ENCODE peak calls at places on chromosomes 1 and 21, in five cellular contexts. One of them, this sample, is unnamed.

GRCh38 chr1:7172804-7173203 is 387.6 kb downstream of the CAMTA1 start:
- ATAC-seq in activated CD8-positive, alpha-beta T cell treated with anti-CD3 and anti-CD28 coated beads, Interleukin-2, amount 10 ng/mL, durations not matched to agents 7 days and 5 days: no peak
- ATAC-seq in stimulated activated naive CD8-positive, alpha-beta T cell treated with anti-CD3 and anti-CD28 coated beads, Interleukin-15, Interleukin-2, amounts not matched to agents 100 U/mL and 50 U/mL, for 24 hours: no peak
- ATAC-seq in stimulated activated effector memory CD8-positive, alpha-beta T cell treated with anti-CD3 and anti-CD28 coated beads, Interleukin-12 subunit alpha, Interleukin-12 subunit beta, amount 100 ng/mL, for 72 hours: no peak
- ATAC-seq in heart right ventricle: peak
- ATAC-seq in this sample: no peak

GRCh38 chr1:229058111-229058551 is 212.8 kb upstream of the RAB4A start:
- ATAC-seq in activated CD8-positive, alpha-beta T cell treated with anti-CD3 and anti-CD28 coated beads, Interleukin-2, amount 10 ng/mL, durations not matched to agents 7 days and 5 days: peak
- ATAC-seq in stimulated activated naive CD8-positive, alpha-beta T cell treated with anti-CD3 and anti-CD28 coated beads, Interleukin-15, Interleukin-2, amounts not matched to agents 100 U/mL and 50 U/mL, for 24 hours: peak
- ATAC-seq in stimulated activated effector memory CD8-positive, alpha-beta T cell treated with anti-CD3 and anti-CD28 coated beads, Interleukin-12 subunit alpha, Interleukin-12 subunit beta, amount 100 ng/mL, for 72 hours: peak
- ATAC-seq in heart right ventricle: no peak
- ATAC-seq in this sample: peak

GRCh38 chr1:202329891-202330290 is 11.8 kb downstream of the UBE2T start:
- ATAC-seq in activated CD8-positive, alpha-beta T cell treated with anti-CD3 and anti-CD28 coated beads, Interleukin-2, amount 10 ng/mL, durations not matched to agents 7 days and 5 days: no peak
- ATAC-seq in stimulated activated naive CD8-positive, alpha-beta T cell treated with anti-CD3 and anti-CD28 coated beads, Interleukin-15, Interleukin-2, amounts not matched to agents 100 U/mL and 50 U/mL, for 24 hours: no peak
- ATAC-seq in stimulated activated effector memory CD8-positive, alpha-beta T cell treated with anti-CD3 and anti-CD28 coated beads, Interleukin-12 subunit alpha, Interleukin-12 subunit beta, amount 100 ng/mL, for 72 hours: no peak
- ATAC-seq in heart right ventricle: peak
- ATAC-seq in this sample: no peak

GRCh38 chr1:114702699-114703098 is 7.4 kb upstream of the AMPD1 start:
- ATAC-seq in activated CD8-positive, alpha-beta T cell treated with anti-CD3 and anti-CD28 coated beads, Interleukin-2, amount 10 ng/mL, durations not matched to agents 7 days and 5 days: no peak
- ATAC-seq in stimulated activated naive CD8-positive, alpha-beta T cell treated with anti-CD3 and anti-CD28 coated beads, Interleukin-15, Interleukin-2, amounts not matched to agents 100 U/mL and 50 U/mL, for 24 hours: no peak
- ATAC-seq in stimulated activated effector memory CD8-positive, alpha-beta T cell treated with anti-CD3 and anti-CD28 coated beads, Interleukin-12 subunit alpha, Interleukin-12 subunit beta, amount 100 ng/mL, for 72 hours: no peak
- ATAC-seq in heart right ventricle: no peak
- ATAC-seq in this sample: no peak

GRCh38 chr1:24964811-24965570 is 34.9 kb upstream of the RUNX3 start:
- ATAC-seq in activated CD8-positive, alpha-beta T cell treated with anti-CD3 and anti-CD28 coated beads, Interleukin-2, amount 10 ng/mL, durations not matched to agents 7 days and 5 days: peak
- ATAC-seq in stimulated activated naive CD8-positive, alpha-beta T cell treated with anti-CD3 and anti-CD28 coated beads, Interleukin-15, Interleukin-2, amounts not matched to agents 100 U/mL and 50 U/mL, for 24 hours: peak
- ATAC-seq in stimulated activated effector memory CD8-positive, alpha-beta T cell treated with anti-CD3 and anti-CD28 coated beads, Interleukin-12 subunit alpha, Interleukin-12 subunit beta, amount 100 ng/mL, for 72 hours: peak
- ATAC-seq in heart right ventricle: peak
- ATAC-seq in this sample: peak

GRCh38 chr1:38135621-38136414 is 89.2 kb upstream of the POU3F1 start:
- ATAC-seq in activated CD8-positive, alpha-beta T cell treated with anti-CD3 and anti-CD28 coated beads, Interleukin-2, amount 10 ng/mL, durations not matched to agents 7 days and 5 days: no peak
- ATAC-seq in stimulated activated naive CD8-positive, alpha-beta T cell treated with anti-CD3 and anti-CD28 coated beads, Interleukin-15, Interleukin-2, amounts not matched to agents 100 U/mL and 50 U/mL, for 24 hours: no peak
- ATAC-seq in stimulated activated effector memory CD8-positive, alpha-beta T cell treated with anti-CD3 and anti-CD28 coated beads, Interleukin-12 subunit alpha, Interleukin-12 subunit beta, amount 100 ng/mL, for 72 hours: no peak
- ATAC-seq in heart right ventricle: no peak
- ATAC-seq in this sample: no peak

GRCh38 chr1:105608713-105609112 is 1447.8 kb upstream of the PRMT6 start:
- ATAC-seq in activated CD8-positive, alpha-beta T cell treated with anti-CD3 and anti-CD28 coated beads, Interleukin-2, amount 10 ng/mL, durations not matched to agents 7 days and 5 days: no peak
- ATAC-seq in stimulated activated naive CD8-positive, alpha-beta T cell treated with anti-CD3 and anti-CD28 coated beads, Interleukin-15, Interleukin-2, amounts not matched to agents 100 U/mL and 50 U/mL, for 24 hours: no peak
- ATAC-seq in stimulated activated effector memory CD8-positive, alpha-beta T cell treated with anti-CD3 and anti-CD28 coated beads, Interleukin-12 subunit alpha, Interleukin-12 subunit beta, amount 100 ng/mL, for 72 hours: no peak
- ATAC-seq in heart right ventricle: no peak
- ATAC-seq in this sample: no peak

GRCh38 chr1:5125208-5125607 is 470.8 kb downstream of the AJAP1 start:
- ATAC-seq in activated CD8-positive, alpha-beta T cell treated with anti-CD3 and anti-CD28 coated beads, Interleukin-2, amount 10 ng/mL, durations not matched to agents 7 days and 5 days: no peak
- ATAC-seq in stimulated activated naive CD8-positive, alpha-beta T cell treated with anti-CD3 and anti-CD28 coated beads, Interleukin-15, Interleukin-2, amounts not matched to agents 100 U/mL and 50 U/mL, for 24 hours: no peak
- ATAC-seq in stimulated activated effector memory CD8-positive, alpha-beta T cell treated with anti-CD3 and anti-CD28 coated beads, Interleukin-12 subunit alpha, Interleukin-12 subunit beta, amount 100 ng/mL, for 72 hours: peak
- ATAC-seq in heart right ventricle: no peak
- ATAC-seq in this sample: no peak

GRCh38 chr1:165501975-165502358 is 41.8 kb upstream of the LRRC52 start:
- ATAC-seq in activated CD8-positive, alpha-beta T cell treated with anti-CD3 and anti-CD28 coated beads, Interleukin-2, amount 10 ng/mL, durations not matched to agents 7 days and 5 days: no peak
- ATAC-seq in stimulated activated naive CD8-positive, alpha-beta T cell treated with anti-CD3 and anti-CD28 coated beads, Interleukin-15, Interleukin-2, amounts not matched to agents 100 U/mL and 50 U/mL, for 24 hours: no peak
- ATAC-seq in stimulated activated effector memory CD8-positive, alpha-beta T cell treated with anti-CD3 and anti-CD28 coated beads, Interleukin-12 subunit alpha, Interleukin-12 subunit beta, amount 100 ng/mL, for 72 hours: no peak
- ATAC-seq in heart right ventricle: peak
- ATAC-seq in this sample: no peak

GRCh38 chr1:89309828-89310227 is 37.2 kb upstream of the GBP5 start:
- ATAC-seq in activated CD8-positive, alpha-beta T cell treated with anti-CD3 and anti-CD28 coated beads, Interleukin-2, amount 10 ng/mL, durations not matched to agents 7 days and 5 days: no peak
- ATAC-seq in stimulated activated naive CD8-positive, alpha-beta T cell treated with anti-CD3 and anti-CD28 coated beads, Interleukin-15, Interleukin-2, amounts not matched to agents 100 U/mL and 50 U/mL, for 24 hours: no peak
- ATAC-seq in stimulated activated effector memory CD8-positive, alpha-beta T cell treated with anti-CD3 and anti-CD28 coated beads, Interleukin-12 subunit alpha, Interleukin-12 subunit beta, amount 100 ng/mL, for 72 hours: peak
- ATAC-seq in heart right ventricle: no peak
- ATAC-seq in this sample: no peak

GRCh38 chr1:157144509-157144908 is 6.3 kb upstream of the ETV3 start:
- ATAC-seq in activated CD8-positive, alpha-beta T cell treated with anti-CD3 and anti-CD28 coated beads, Interleukin-2, amount 10 ng/mL, durations not matched to agents 7 days and 5 days: no peak
- ATAC-seq in stimulated activated naive CD8-positive, alpha-beta T cell treated with anti-CD3 and anti-CD28 coated beads, Interleukin-15, Interleukin-2, amounts not matched to agents 100 U/mL and 50 U/mL, for 24 hours: no peak
- ATAC-seq in stimulated activated effector memory CD8-positive, alpha-beta T cell treated with anti-CD3 and anti-CD28 coated beads, Interleukin-12 subunit alpha, Interleukin-12 subunit beta, amount 100 ng/mL, for 72 hours: no peak
- ATAC-seq in heart right ventricle: no peak
- ATAC-seq in this sample: no peak

GRCh38 chr21:18249542-18250152 is 5.0 kb downstream of the CHODL start:
- ATAC-seq in activated CD8-positive, alpha-beta T cell treated with anti-CD3 and anti-CD28 coated beads, Interleukin-2, amount 10 ng/mL, durations not matched to agents 7 days and 5 days: no peak
- ATAC-seq in stimulated activated naive CD8-positive, alpha-beta T cell treated with anti-CD3 and anti-CD28 coated beads, Interleukin-15, Interleukin-2, amounts not matched to agents 100 U/mL and 50 U/mL, for 24 hours: no peak
- ATAC-seq in stimulated activated effector memory CD8-positive, alpha-beta T cell treated with anti-CD3 and anti-CD28 coated beads, Interleukin-12 subunit alpha, Interleukin-12 subunit beta, amount 100 ng/mL, for 72 hours: peak
- ATAC-seq in heart right ventricle: no peak
- ATAC-seq in this sample: no peak

GRCh38 chr1:62962794-62963776 is 179.2 kb downstream of the ATG4C start:
- ATAC-seq in activated CD8-positive, alpha-beta T cell treated with anti-CD3 and anti-CD28 coated beads, Interleukin-2, amount 10 ng/mL, durations not matched to agents 7 days and 5 days: peak
- ATAC-seq in stimulated activated naive CD8-positive, alpha-beta T cell treated with anti-CD3 and anti-CD28 coated beads, Interleukin-15, Interleukin-2, amounts not matched to agents 100 U/mL and 50 U/mL, for 24 hours: peak
- ATAC-seq in stimulated activated effector memory CD8-positive, alpha-beta T cell treated with anti-CD3 and anti-CD28 coated beads, Interleukin-12 subunit alpha, Interleukin-12 subunit beta, amount 100 ng/mL, for 72 hours: peak
- ATAC-seq in heart right ventricle: peak
- ATAC-seq in this sample: no peak

GRCh38 chr1:3606779-3607702 is 4.3 kb downstream of the MEGF6 start:
- ATAC-seq in activated CD8-positive, alpha-beta T cell treated with anti-CD3 and anti-CD28 coated beads, Interleukin-2, amount 10 ng/mL, durations not matched to agents 7 days and 5 days: no peak
- ATAC-seq in stimulated activated naive CD8-positive, alpha-beta T cell treated with anti-CD3 and anti-CD28 coated beads, Interleukin-15, Interleukin-2, amounts not matched to agents 100 U/mL and 50 U/mL, for 24 hours: no peak
- ATAC-seq in stimulated activated effector memory CD8-positive, alpha-beta T cell treated with anti-CD3 and anti-CD28 coated beads, Interleukin-12 subunit alpha, Interleukin-12 subunit beta, amount 100 ng/mL, for 72 hours: no peak
- ATAC-seq in heart right ventricle: no peak
- ATAC-seq in this sample: no peak

GRCh38 chr1:64948216-64948615 is 18.1 kb downstream of the JAK1 start:
- ATAC-seq in activated CD8-positive, alpha-beta T cell treated with anti-CD3 and anti-CD28 coated beads, Interleukin-2, amount 10 ng/mL, durations not matched to agents 7 days and 5 days: no peak
- ATAC-seq in stimulated activated naive CD8-positive, alpha-beta T cell treated with anti-CD3 and anti-CD28 coated beads, Interleukin-15, Interleukin-2, amounts not matched to agents 100 U/mL and 50 U/mL, for 24 hours: no peak
- ATAC-seq in stimulated activated effector memory CD8-positive, alpha-beta T cell treated with anti-CD3 and anti-CD28 coated beads, Interleukin-12 subunit alpha, Interleukin-12 subunit beta, amount 100 ng/mL, for 72 hours: no peak
- ATAC-seq in heart right ventricle: no peak
- ATAC-seq in this sample: no peak

GRCh38 chr1:65147424-65148177 is 402 bp upstream of the AK4 start:
- ATAC-seq in activated CD8-positive, alpha-beta T cell treated with anti-CD3 and anti-CD28 coated beads, Interleukin-2, amount 10 ng/mL, durations not matched to agents 7 days and 5 days: peak
- ATAC-seq in stimulated activated naive CD8-positive, alpha-beta T cell treated with anti-CD3 and anti-CD28 coated beads, Interleukin-15, Interleukin-2, amounts not matched to agents 100 U/mL and 50 U/mL, for 24 hours: peak
- ATAC-seq in stimulated activated effector memory CD8-positive, alpha-beta T cell treated with anti-CD3 and anti-CD28 coated beads, Interleukin-12 subunit alpha, Interleukin-12 subunit beta, amount 100 ng/mL, for 72 hours: peak
- ATAC-seq in heart right ventricle: peak
- ATAC-seq in this sample: peak

GRCh38 chr1:34787461-34788420 is 5.1 kb upstream of the GJA4 start:
- ATAC-seq in activated CD8-positive, alpha-beta T cell treated with anti-CD3 and anti-CD28 coated beads, Interleukin-2, amount 10 ng/mL, durations not matched to agents 7 days and 5 days: no peak
- ATAC-seq in stimulated activated naive CD8-positive, alpha-beta T cell treated with anti-CD3 and anti-CD28 coated beads, Interleukin-15, Interleukin-2, amounts not matched to agents 100 U/mL and 50 U/mL, for 24 hours: peak
- ATAC-seq in stimulated activated effector memory CD8-positive, alpha-beta T cell treated with anti-CD3 and anti-CD28 coated beads, Interleukin-12 subunit alpha, Interleukin-12 subunit beta, amount 100 ng/mL, for 72 hours: no peak
- ATAC-seq in heart right ventricle: peak
- ATAC-seq in this sample: no peak

GRCh38 chr1:43376723-43377235 is 9.0 kb upstream of the ELOVL1 start:
- ATAC-seq in activated CD8-positive, alpha-beta T cell treated with anti-CD3 and anti-CD28 coated beads, Interleukin-2, amount 10 ng/mL, durations not matched to agents 7 days and 5 days: no peak
- ATAC-seq in stimulated activated naive CD8-positive, alpha-beta T cell treated with anti-CD3 and anti-CD28 coated beads, Interleukin-15, Interleukin-2, amounts not matched to agents 100 U/mL and 50 U/mL, for 24 hours: no peak
- ATAC-seq in stimulated activated effector memory CD8-positive, alpha-beta T cell treated with anti-CD3 and anti-CD28 coated beads, Interleukin-12 subunit alpha, Interleukin-12 subunit beta, amount 100 ng/mL, for 72 hours: no peak
- ATAC-seq in heart right ventricle: no peak
- ATAC-seq in this sample: no peak

GRCh38 chr1:172136925-172137324 is 283.6 kb upstream of the C1orf105 start:
- ATAC-seq in activated CD8-positive, alpha-beta T cell treated with anti-CD3 and anti-CD28 coated beads, Interleukin-2, amount 10 ng/mL, durations not matched to agents 7 days and 5 days: no peak
- ATAC-seq in stimulated activated naive CD8-positive, alpha-beta T cell treated with anti-CD3 and anti-CD28 coated beads, Interleukin-15, Interleukin-2, amounts not matched to agents 100 U/mL and 50 U/mL, for 24 hours: no peak
- ATAC-seq in stimulated activated effector memory CD8-positive, alpha-beta T cell treated with anti-CD3 and anti-CD28 coated beads, Interleukin-12 subunit alpha, Interleukin-12 subunit beta, amount 100 ng/mL, for 72 hours: no peak
- ATAC-seq in heart right ventricle: peak
- ATAC-seq in this sample: no peak

GRCh38 chr1:211169353-211169752 is 35.4 kb upstream of the KCNH1 start:
- ATAC-seq in activated CD8-positive, alpha-beta T cell treated with anti-CD3 and anti-CD28 coated beads, Interleukin-2, amount 10 ng/mL, durations not matched to agents 7 days and 5 days: no peak
- ATAC-seq in stimulated activated naive CD8-positive, alpha-beta T cell treated with anti-CD3 and anti-CD28 coated beads, Interleukin-15, Interleukin-2, amounts not matched to agents 100 U/mL and 50 U/mL, for 24 hours: no peak
- ATAC-seq in stimulated activated effector memory CD8-positive, alpha-beta T cell treated with anti-CD3 and anti-CD28 coated beads, Interleukin-12 subunit alpha, Interleukin-12 subunit beta, amount 100 ng/mL, for 72 hours: no peak
- ATAC-seq in heart right ventricle: no peak
- ATAC-seq in this sample: no peak

GRCh38 chr1:226397011-226397926 is 10.6 kb downstream of the PARP1 start:
- ATAC-seq in activated CD8-positive, alpha-beta T cell treated with anti-CD3 and anti-CD28 coated beads, Interleukin-2, amount 10 ng/mL, durations not matched to agents 7 days and 5 days: no peak
- ATAC-seq in stimulated activated naive CD8-positive, alpha-beta T cell treated with anti-CD3 and anti-CD28 coated beads, Interleukin-15, Interleukin-2, amounts not matched to agents 100 U/mL and 50 U/mL, for 24 hours: no peak
- ATAC-seq in stimulated activated effector memory CD8-positive, alpha-beta T cell treated with anti-CD3 and anti-CD28 coated beads, Interleukin-12 subunit alpha, Interleukin-12 subunit beta, amount 100 ng/mL, for 72 hours: no peak
- ATAC-seq in heart right ventricle: peak
- ATAC-seq in this sample: no peak

GRCh38 chr21:29092102-29092959 is 18.9 kb upstream of the CCT8 start:
- ATAC-seq in activated CD8-positive, alpha-beta T cell treated with anti-CD3 and anti-CD28 coated beads, Interleukin-2, amount 10 ng/mL, durations not matched to agents 7 days and 5 days: no peak
- ATAC-seq in stimulated activated naive CD8-positive, alpha-beta T cell treated with anti-CD3 and anti-CD28 coated beads, Interleukin-15, Interleukin-2, amounts not matched to agents 100 U/mL and 50 U/mL, for 24 hours: no peak
- ATAC-seq in stimulated activated effector memory CD8-positive, alpha-beta T cell treated with anti-CD3 and anti-CD28 coated beads, Interleukin-12 subunit alpha, Interleukin-12 subunit beta, amount 100 ng/mL, for 72 hours: peak
- ATAC-seq in heart right ventricle: no peak
- ATAC-seq in this sample: no peak

GRCh38 chr1:92485374-92486250 is 1.1 kb downstream of the GFI1 start:
- ATAC-seq in activated CD8-positive, alpha-beta T cell treated with anti-CD3 and anti-CD28 coated beads, Interleukin-2, amount 10 ng/mL, durations not matched to agents 7 days and 5 days: peak
- ATAC-seq in stimulated activated naive CD8-positive, alpha-beta T cell treated with anti-CD3 and anti-CD28 coated beads, Interleukin-15, Interleukin-2, amounts not matched to agents 100 U/mL and 50 U/mL, for 24 hours: peak
- ATAC-seq in stimulated activated effector memory CD8-positive, alpha-beta T cell treated with anti-CD3 and anti-CD28 coated beads, Interleukin-12 subunit alpha, Interleukin-12 subunit beta, amount 100 ng/mL, for 72 hours: peak
- ATAC-seq in heart right ventricle: peak
- ATAC-seq in this sample: peak

GRCh38 chr1:54461731-54462596 is 55.8 kb upstream of the SSBP3 start:
- ATAC-seq in activated CD8-positive, alpha-beta T cell treated with anti-CD3 and anti-CD28 coated beads, Interleukin-2, amount 10 ng/mL, durations not matched to agents 7 days and 5 days: no peak
- ATAC-seq in stimulated activated naive CD8-positive, alpha-beta T cell treated with anti-CD3 and anti-CD28 coated beads, Interleukin-15, Interleukin-2, amounts not matched to agents 100 U/mL and 50 U/mL, for 24 hours: no peak
- ATAC-seq in stimulated activated effector memory CD8-positive, alpha-beta T cell treated with anti-CD3 and anti-CD28 coated beads, Interleukin-12 subunit alpha, Interleukin-12 subunit beta, amount 100 ng/mL, for 72 hours: no peak
- ATAC-seq in heart right ventricle: no peak
- ATAC-seq in this sample: no peak

GRCh38 chr1:162285149-162285561 is 91.5 kb downstream of the SPATA46 start:
- ATAC-seq in activated CD8-positive, alpha-beta T cell treated with anti-CD3 and anti-CD28 coated beads, Interleukin-2, amount 10 ng/mL, durations not matched to agents 7 days and 5 days: no peak
- ATAC-seq in stimulated activated naive CD8-positive, alpha-beta T cell treated with anti-CD3 and anti-CD28 coated beads, Interleukin-15, Interleukin-2, amounts not matched to agents 100 U/mL and 50 U/mL, for 24 hours: no peak
- ATAC-seq in stimulated activated effector memory CD8-positive, alpha-beta T cell treated with anti-CD3 and anti-CD28 coated beads, Interleukin-12 subunit alpha, Interleukin-12 subunit beta, amount 100 ng/mL, for 72 hours: no peak
- ATAC-seq in heart right ventricle: peak
- ATAC-seq in this sample: no peak

GRCh38 chr21:39502631-39503030 is 50.9 kb downstream of the SH3BGR start:
- ATAC-seq in activated CD8-positive, alpha-beta T cell treated with anti-CD3 and anti-CD28 coated beads, Interleukin-2, amount 10 ng/mL, durations not matched to agents 7 days and 5 days: no peak
- ATAC-seq in stimulated activated naive CD8-positive, alpha-beta T cell treated with anti-CD3 and anti-CD28 coated beads, Interleukin-15, Interleukin-2, amounts not matched to agents 100 U/mL and 50 U/mL, for 24 hours: no peak
- ATAC-seq in stimulated activated effector memory CD8-positive, alpha-beta T cell treated with anti-CD3 and anti-CD28 coated beads, Interleukin-12 subunit alpha, Interleukin-12 subunit beta, amount 100 ng/mL, for 72 hours: no peak
- ATAC-seq in heart right ventricle: peak
- ATAC-seq in this sample: no peak

GRCh38 chr1:70486676-70487470 is 75.8 kb downstream of the CTH start:
- ATAC-seq in activated CD8-positive, alpha-beta T cell treated with anti-CD3 and anti-CD28 coated beads, Interleukin-2, amount 10 ng/mL, durations not matched to agents 7 days and 5 days: no peak
- ATAC-seq in stimulated activated naive CD8-positive, alpha-beta T cell treated with anti-CD3 and anti-CD28 coated beads, Interleukin-15, Interleukin-2, amounts not matched to agents 100 U/mL and 50 U/mL, for 24 hours: no peak
- ATAC-seq in stimulated activated effector memory CD8-positive, alpha-beta T cell treated with anti-CD3 and anti-CD28 coated beads, Interleukin-12 subunit alpha, Interleukin-12 subunit beta, amount 100 ng/mL, for 72 hours: peak
- ATAC-seq in heart right ventricle: peak
- ATAC-seq in this sample: no peak

GRCh38 chr21:31612889-31613785 is 46.4 kb upstream of the SOD1 start:
- ATAC-seq in activated CD8-positive, alpha-beta T cell treated with anti-CD3 and anti-CD28 coated beads, Interleukin-2, amount 10 ng/mL, durations not matched to agents 7 days and 5 days: no peak
- ATAC-seq in stimulated activated naive CD8-positive, alpha-beta T cell treated with anti-CD3 and anti-CD28 coated beads, Interleukin-15, Interleukin-2, amounts not matched to agents 100 U/mL and 50 U/mL, for 24 hours: peak
- ATAC-seq in stimulated activated effector memory CD8-positive, alpha-beta T cell treated with anti-CD3 and anti-CD28 coated beads, Interleukin-12 subunit alpha, Interleukin-12 subunit beta, amount 100 ng/mL, for 72 hours: peak
- ATAC-seq in heart right ventricle: no peak
- ATAC-seq in this sample: peak

GRCh38 chr1:79887059-79887458 is 880.5 kb upstream of the ADGRL4 start:
- ATAC-seq in activated CD8-positive, alpha-beta T cell treated with anti-CD3 and anti-CD28 coated beads, Interleukin-2, amount 10 ng/mL, durations not matched to agents 7 days and 5 days: no peak
- ATAC-seq in stimulated activated naive CD8-positive, alpha-beta T cell treated with anti-CD3 and anti-CD28 coated beads, Interleukin-15, Interleukin-2, amounts not matched to agents 100 U/mL and 50 U/mL, for 24 hours: no peak
- ATAC-seq in stimulated activated effector memory CD8-positive, alpha-beta T cell treated with anti-CD3 and anti-CD28 coated beads, Interleukin-12 subunit alpha, Interleukin-12 subunit beta, amount 100 ng/mL, for 72 hours: no peak
- ATAC-seq in heart right ventricle: peak
- ATAC-seq in this sample: no peak

GRCh38 chr1:185442065-185442464 is 125.0 kb upstream of the IVNS1ABP start:
- ATAC-seq in activated CD8-positive, alpha-beta T cell treated with anti-CD3 and anti-CD28 coated beads, Interleukin-2, amount 10 ng/mL, durations not matched to agents 7 days and 5 days: no peak
- ATAC-seq in stimulated activated naive CD8-positive, alpha-beta T cell treated with anti-CD3 and anti-CD28 coated beads, Interleukin-15, Interleukin-2, amounts not matched to agents 100 U/mL and 50 U/mL, for 24 hours: no peak
- ATAC-seq in stimulated activated effector memory CD8-positive, alpha-beta T cell treated with anti-CD3 and anti-CD28 coated beads, Interleukin-12 subunit alpha, Interleukin-12 subunit beta, amount 100 ng/mL, for 72 hours: no peak
- ATAC-seq in heart right ventricle: no peak
- ATAC-seq in this sample: no peak